ENCODE peak calls at places on chromosomes 16 and 17, in five cellular contexts. J, E, R, F and Q are unnamed samples.

GRCh38 chr17:15947331-15947730 is 2.4 kb downstream of the ADORA2B start:
- DNase-seq in F (no peak), E (peak; percentile 94), J (no peak), R (no peak), Q (peak; percentile 34)

GRCh38 chr16:57535680-57536305 is 578 bp downstream of the CCDC102A start:
- DNase-seq in R (no peak), E (peak; percentile 90), J (peak; percentile 95), F (peak; percentile 94), Q (peak; percentile 94)

GRCh38 chr17:42660692-42661345 is 1.7 kb downstream of the TUBG2 start:
- DNase-seq in J (no peak), F (no peak), R (no peak), E (peak; percentile 59), Q (peak; percentile 72)

GRCh38 chr17:50443492-50444051 is 17.6 kb downstream of the ACSF2 start:
- DNase-seq in E (no peak), F (no peak), J (no peak), R (no peak), Q (no peak)

GRCh38 chr17:82524540-82524939 is 5.0 kb downstream of the FOXK2 start:
- DNase-seq in R (no peak), F (no peak), J (no peak), E (no peak), Q (no peak)

GRCh38 chr17:29847527-29847931 is 82.5 kb downstream of the SSH2 start:
- DNase-seq in F (no peak), R (no peak), J (no peak), E (no peak), Q (peak; percentile 68)

GRCh38 chr16:81556715-81557284 is 112.2 kb downstream of the CMIP start:
- DNase-seq in E (no peak), F (no peak), R (no peak), J (no peak), Q (peak; percentile 53)

GRCh38 chr17:80949451-80950421 is 41.9 kb upstream of the CHMP6 start:
- DNase-seq in E (no peak), J (no peak), R (no peak), F (no peak), Q (no peak)

GRCh38 chr16:67780847-67781547 is 25.4 kb downstream of the RANBP10 start:
- DNase-seq in J (no peak), R (no peak), F (no peak), E (no peak), Q (no peak)

GRCh38 chr16:72072514-72073342 is 9.7 kb downstream of the HPR start:
- DNase-seq in F (no peak), E (no peak), J (peak; percentile 20), R (no peak), Q (no peak)

GRCh38 chr16:20271893-20272292 is 55.4 kb downstream of the GP2 start:
- DNase-seq in J (no peak), E (no peak), R (no peak), F (no peak), Q (no peak)

GRCh38 chr17:66767164-66767933 is 67.6 kb upstream of the CACNG5 start:
- DNase-seq in E (no peak), J (no peak), F (no peak), R (no peak), Q (no peak)

GRCh38 chr17:75031972-75032895 is 14.5 kb downstream of the ATP5PD start:
- DNase-seq in J (no peak), F (peak; percentile 47), E (peak; percentile 73), R (no peak), Q (peak; percentile 65)

GRCh38 chr16:16096161-16096857 is 127.0 kb downstream of the ABCC6 start:
- DNase-seq in J (no peak), E (no peak), R (no peak), F (no peak), Q (no peak)

GRCh38 chr17:15651583-15652110 is 32.1 kb upstream of the FBXW10B start:
- DNase-seq in J (no peak), R (no peak), E (peak; percentile 100), F (peak; percentile 6), Q (peak; percentile 100)

GRCh38 chr17:1181769-1182137 is 2.0 kb upstream of the ABR start:
- DNase-seq in J (no peak), R (no peak), F (no peak), E (peak; percentile 17), Q (no peak)